ENCODE peak calls at places on chromosomes 11 and 22, in nine cellular contexts. Z is thoracic aorta, P is KG1, U is non-pigmented ciliary epithelial cell, N is NCI-H1105 treated with DMSO at 0.1 percent for 48 hours, K is tibial nerve, O is AG04450, X is HL-60, V is mammary epithelial cell. E is an unnamed sample.

GRCh38 chr11:57903441-57904123 is 120.1 kb upstream of the OR9Q1 start:
- DNase-seq in Z (no peak), P (no peak), U (no peak), N (no peak), K (no peak), O (no peak), X (no peak), V (peak), E (peak)

GRCh38 chr11:2699185-2699530 is 636 bp downstream of the KCNQ1OT1 start:
- DNase-seq in Z (no peak), P (no peak), U (no peak), N (no peak), K (no peak), O (no peak), X (peak), V (peak), E (peak)

GRCh38 chr11:43579171-43579918 is 101.2 kb upstream of the HSD17B12 start:
- DNase-seq in Z (no peak), P (no peak), U (no peak), N (peak), K (no peak), O (no peak), X (peak), V (peak), E (no peak)

GRCh38 chr11:112822478-112823274 is 138.5 kb upstream of the NCAM1 start:
- DNase-seq in Z (no peak), P (no peak), U (no peak), N (peak), K (no peak), O (no peak), X (no peak), V (no peak), E (no peak)

GRCh38 chr11:65187146-65187675 is 5.5 kb downstream of the CAPN1 start:
- DNase-seq in Z (no peak), P (no peak), U (no peak), N (no peak), K (no peak), O (no peak), X (no peak), V (no peak), E (no peak)

GRCh38 chr11:119373917-119374631 is 7.4 kb downstream of the USP2 start:
- DNase-seq in Z (no peak), P (no peak), U (peak), N (peak), K (peak), O (peak), X (peak), V (peak), E (peak)

GRCh38 chr11:119167933-119168332 is 592 bp upstream of the NLRX1 start:
- DNase-seq in Z (no peak), P (no peak), U (no peak), N (no peak), K (no peak), O (no peak), X (no peak), V (peak), E (no peak)

GRCh38 chr22:47382164-47382890 is 619.9 kb downstream of the TBC1D22A start:
- DNase-seq in Z (no peak), P (no peak), U (no peak), N (no peak), K (no peak), O (no peak), X (no peak), V (no peak), E (no peak)

GRCh38 chr11:105219269-105219668 is 79.7 kb upstream of the CARD18 start:
- DNase-seq in Z (no peak), P (no peak), U (no peak), N (no peak), K (no peak), O (no peak), X (no peak), V (no peak), E (no peak)

GRCh38 chr11:125671561-125671960 is 9.1 kb downstream of the ACRV1 start:
- DNase-seq in Z (no peak), P (no peak), U (no peak), N (no peak), K (no peak), O (no peak), X (no peak), V (no peak), E (no peak)

GRCh38 chr11:111422494-111423249 is 43.6 kb upstream of the POU2AF1 start:
- DNase-seq in Z (no peak), P (no peak), U (no peak), N (peak), K (peak), O (no peak), X (peak), V (no peak), E (peak)

GRCh38 chr22:35628732-35629131 is 11.6 kb upstream of the MB start:
- DNase-seq in Z (no peak), P (no peak), U (no peak), N (no peak), K (no peak), O (no peak), X (no peak), V (no peak), E (no peak)

GRCh38 chr22:36467946-36468345 is 13.5 kb downstream of the TXN2 start:
- DNase-seq in Z (no peak), P (peak), U (peak), N (no peak), K (no peak), O (peak), X (peak), V (peak), E (peak)

GRCh38 chr22:38204784-38205183 is 3.0 kb downstream of the MAFF start:
- DNase-seq in Z (no peak), P (no peak), U (no peak), N (no peak), K (no peak), O (no peak), X (peak), V (no peak), E (no peak)

GRCh38 chr11:111635706-111636045 is 33.4 kb downstream of the SIK2 start:
- DNase-seq in Z (no peak), P (no peak), U (no peak), N (peak), K (peak), O (peak), X (no peak), V (no peak), E (peak)

GRCh38 chr11:72875736-72876135 is 61.5 kb downstream of the ATG16L2 start:
- DNase-seq in Z (no peak), P (no peak), U (no peak), N (no peak), K (no peak), O (no peak), X (no peak), V (no peak), E (no peak)

GRCh38 chr11:35239476-35240075 is 100.6 kb downstream of the CD44 start:
- DNase-seq in Z (no peak), P (no peak), U (no peak), N (no peak), K (no peak), O (no peak), X (no peak), V (no peak), E (no peak)

GRCh38 chr11:18105802-18106574 is at the start of gene SAAL1:
- DNase-seq in Z (peak), P (peak), U (peak), N (peak), K (peak), O (no peak), X (peak), V (peak), E (peak)

GRCh38 chr11:66987158-66987620 is 12.1 kb downstream of the C11orf86 start:
- DNase-seq in Z (no peak), P (no peak), U (no peak), N (no peak), K (no peak), O (no peak), X (no peak), V (no peak), E (peak)

GRCh38 chr22:37862570-37863325 is 13.5 kb downstream of the EIF3L start:
- DNase-seq in Z (no peak), P (no peak), U (no peak), N (no peak), K (no peak), O (no peak), X (no peak), V (no peak), E (no peak)

GRCh38 chr11:94128171-94128745 is 383 bp upstream of the PANX1 start:
- DNase-seq in Z (no peak), P (peak), U (no peak), N (peak), K (peak), O (no peak), X (peak), V (no peak), E (no peak)

GRCh38 chr11:104772806-104773241 is 125.4 kb downstream of the CASP12 start:
- DNase-seq in Z (no peak), P (no peak), U (peak), N (no peak), K (peak), O (peak), X (no peak), V (peak), E (no peak)

GRCh38 chr11:22199243-22199642 is 6.4 kb downstream of the ANO5 start:
- DNase-seq in Z (no peak), P (no peak), U (no peak), N (peak), K (no peak), O (no peak), X (no peak), V (no peak), E (no peak)

GRCh38 chr22:47146391-47146790 is 383.9 kb downstream of the TBC1D22A start:
- DNase-seq in Z (no peak), P (no peak), U (no peak), N (no peak), K (no peak), O (no peak), X (no peak), V (no peak), E (no peak)

GRCh38 chr11:69390561-69390960 is 90.9 kb upstream of the LINC01488 start:
- DNase-seq in Z (no peak), P (no peak), U (no peak), N (no peak), K (no peak), O (no peak), X (no peak), V (no peak), E (no peak)

GRCh38 chr11:69086152-69086551 is 37.4 kb downstream of the TPCN2 start:
- DNase-seq in Z (no peak), P (no peak), U (no peak), N (no peak), K (peak), O (no peak), X (no peak), V (no peak), E (no peak)

GRCh38 chr11:67356867-67357561 is 3.7 kb upstream of the POLD4 start:
- DNase-seq in Z (no peak), P (peak), U (no peak), N (peak), K (no peak), O (peak), X (peak), V (peak), E (peak)

GRCh38 chr11:8108430-8108829 is 27.4 kb downstream of the TUB start:
- DNase-seq in Z (no peak), P (no peak), U (no peak), N (no peak), K (no peak), O (no peak), X (no peak), V (no peak), E (no peak)

GRCh38 chr22:30893434-30894370 is 74.9 kb downstream of the MORC2 start:
- DNase-seq in Z (no peak), P (no peak), U (no peak), N (no peak), K (no peak), O (no peak), X (no peak), V (no peak), E (no peak)

GRCh38 chr11:1876361-1877063 is 15.2 kb downstream of the PRR33 start:
- DNase-seq in Z (no peak), P (no peak), U (no peak), N (no peak), K (no peak), O (no peak), X (peak), V (no peak), E (peak)

GRCh38 chr11:60370252-60370810 is 8.0 kb upstream of the MS4A7 start:
- DNase-seq in Z (no peak), P (no peak), U (no peak), N (no peak), K (no peak), O (no peak), X (no peak), V (no peak), E (no peak)

GRCh38 chr11:95089620-95090542 is at the start of gene ENDOD1:
- DNase-seq in Z (no peak), P (peak), U (no peak), N (peak), K (peak), O (no peak), X (peak), V (peak), E (peak)

GRCh38 chr22:19807161-19807913 is 46.8 kb downstream of the TBX1 start:
- DNase-seq in Z (no peak), P (no peak), U (no peak), N (no peak), K (no peak), O (no peak), X (no peak), V (no peak), E (no peak)

E was measured in body of pancreas.